ENCODE peak calls at places on chromosomes 13 and 19, in five cellular contexts. T is CD4-positive, CD25-positive, alpha-beta regulatory T cell; S is aorta; C is NCI-H2029; R is left kidney. F is an unnamed sample.

GRCh38 chr19:30919737-30920136 is 429.5 kb downstream of the TSHZ3 start:
- DNase-seq in R (no peak), C (no peak), S (no peak), T (no peak), F (no peak)

GRCh38 chr19:45863840-45864628 is at the start of gene FOXA3:
- DNase-seq in S (peak), R (peak), C (no peak), T (peak), F (no peak)

GRCh38 chr13:50951366-50951765 is 41.8 kb downstream of the RNASEH2B start:
- DNase-seq in C (no peak), R (no peak), T (no peak), S (no peak), F (no peak)

GRCh38 chr13:97951376-97951775 is 2.1 kb upstream of the IPO5 start:
- DNase-seq in R (no peak), T (no peak), S (no peak), C (no peak), F (no peak)

GRCh38 chr13:99721606-99722384 is 220.5 kb downstream of the TM9SF2 start:
- DNase-seq in T (no peak), S (no peak), C (no peak), R (no peak), F (peak)

GRCh38 chr19:34577531-34578101 is 96.1 kb downstream of the WTIP start:
- DNase-seq in T (no peak), S (no peak), C (peak), R (peak), F (no peak)

GRCh38 chr13:28636677-28637317 is 22.1 kb upstream of the POMP start:
- DNase-seq in C (peak), R (peak), S (no peak), T (no peak), F (peak)

GRCh38 chr19:55086730-55087541 is 11.3 kb downstream of the EPS8L1 start:
- DNase-seq in R (peak), S (peak), C (peak), T (peak), F (peak)

GRCh38 chr19:8302734-8303133 is 5.4 kb downstream of the CD320 start:
- DNase-seq in T (no peak), C (no peak), S (no peak), R (no peak), F (no peak)

GRCh38 chr13:113634279-113635047 is 23.5 kb downstream of the ATP4B start:
- DNase-seq in C (no peak), R (no peak), T (no peak), S (no peak), F (no peak)

GRCh38 chr19:50925734-50926133 is 14.5 kb upstream of the KLK4 start:
- DNase-seq in T (no peak), R (no peak), S (no peak), C (no peak), F (no peak)

GRCh38 chr19:7673995-7674667 is 2.8 kb upstream of the MCEMP1 start:
- DNase-seq in S (peak), T (no peak), R (peak), C (no peak), F (peak)

GRCh38 chr13:77580748-77581147 is 45.2 kb downstream of the SCEL start:
- DNase-seq in R (no peak), C (no peak), T (no peak), S (no peak), F (no peak)

GRCh38 chr13:20174656-20175405 is 14.0 kb upstream of the GJA3 start:
- DNase-seq in S (peak), C (peak), R (peak), T (no peak), F (peak)

GRCh38 chr19:49866933-49867782 is at the start of gene PNKP:
- DNase-seq in R (peak), T (peak), C (peak), S (peak), F (peak)

GRCh38 chr19:13978306-13978705 is 26.0 kb downstream of the DCAF15 start:
- DNase-seq in R (peak), C (peak), S (peak), T (peak), F (no peak)

GRCh38 chr19:54478677-54479266 is 5.7 kb upstream of the CDC42EP5 start:
- DNase-seq in T (no peak), R (peak), S (peak), C (peak), F (no peak)

GRCh38 chr19:45676851-45677263 is 8.8 kb downstream of the GIPR start:
- DNase-seq in T (peak), R (no peak), S (no peak), C (no peak), F (no peak)

GRCh38 chr13:20702945-20703784 is at the start of gene IL17D:
- DNase-seq in R (peak), T (peak), C (no peak), S (peak), F (no peak)

GRCh38 chr19:31545766-31546165 is 196.5 kb upstream of the TSHZ3 start:
- DNase-seq in S (no peak), R (no peak), C (no peak), T (no peak), F (no peak)

GRCh38 chr19:41691268-41691970 is 3.3 kb upstream of the CEACAM7 start:
- DNase-seq in T (no peak), S (peak), R (peak), C (peak), F (no peak)

GRCh38 chr19:8336072-8336569 is 6.9 kb downstream of the KANK3 start:
- DNase-seq in S (no peak), C (peak), T (no peak), R (peak), F (no peak)

GRCh38 chr13:35770756-35771291 is 294.3 kb upstream of the MAB21L1 start:
- DNase-seq in R (no peak), T (no peak), S (no peak), C (no peak), F (no peak)

GRCh38 chr13:110575322-110576069 is 14.0 kb upstream of the RAB20 start:
- DNase-seq in T (no peak), C (peak), R (peak), S (peak), F (peak)

GRCh38 chr19:30711296-30711695 is 339.1 kb downstream of the ZNF536 start:
- DNase-seq in T (no peak), C (no peak), S (no peak), R (peak), F (no peak)

GRCh38 chr19:15236886-15237285 is 4.6 kb upstream of the EPHX3 start:
- DNase-seq in R (no peak), T (no peak), C (no peak), S (no peak), F (no peak)

GRCh38 chr13:73351730-73352129 is 292.9 kb downstream of the KLF5 start:
- DNase-seq in S (no peak), T (no peak), R (no peak), C (no peak), F (no peak)

GRCh38 chr19:41997851-41998229 is 3.8 kb upstream of the ATP1A3 start:
- DNase-seq in T (no peak), R (peak), S (no peak), C (no peak), F (no peak)

GRCh38 chr19:51122112-51122981 is 2.4 kb upstream of the SIGLEC9 start:
- DNase-seq in C (no peak), S (no peak), T (no peak), R (no peak), F (peak)

F was measured in brain microvascular endothelial cell.